ENCODE peak calls at places on chromosomes 4 and X, in six cellular contexts. Q is fibroblast of lung, M is GDM1, X is lower lobe of right lung, I is Panc1, J is OCI-LY7. B is an unnamed sample.

GRCh38 chr4:81519428-81519775 is 47.7 kb upstream of the RASGEF1B start:
- DNase-seq in J (no peak), Q (no peak), X (no peak), M (no peak), I (no peak), B (no peak)

GRCh38 chrX:36957425-36958328 is 50.5 kb upstream of the FAM47C start:
- DNase-seq in I (no peak), M (no peak), X (peak; percentile 56), J (no peak), Q (peak; percentile 2), B (peak; percentile 81)

GRCh38 chrX:31268359-31268758 is 196.5 kb upstream of the FTHL17 start:
- DNase-seq in M (no peak), I (no peak), Q (peak; percentile 15), J (peak; percentile 8), X (no peak), B (no peak)

GRCh38 chr4:15929555-15929954 is 9.0 kb downstream of the FGFBP1 start:
- DNase-seq in X (no peak), M (no peak), J (no peak), Q (no peak), I (no peak), B (no peak)

GRCh38 chr4:180751009-180751408 is 1492.2 kb upstream of the TENM3 start:
- DNase-seq in J (no peak), I (no peak), Q (peak; percentile 92), M (no peak), X (no peak), B (no peak)

GRCh38 chr4:101647710-101648034 is 142.9 kb upstream of the BANK1 start:
- DNase-seq in Q (no peak), M (no peak), I (no peak), X (no peak), J (no peak), B (no peak)

GRCh38 chr4:84258905-84259830 is 239.9 kb downstream of the NKX6-1 start:
- DNase-seq in J (peak; percentile 29), Q (peak; percentile 22), I (peak; percentile 10), M (peak; percentile 0), X (no peak), B (no peak)

GRCh38 chr4:142095886-142096605 is 459.7 kb downstream of the IL15 start:
- DNase-seq in X (no peak), I (peak; percentile 47), M (no peak), J (no peak), Q (peak; percentile 98), B (no peak)

GRCh38 chr4:155972098-155972497 is 18.4 kb upstream of the CTSO start:
- DNase-seq in I (no peak), X (no peak), Q (no peak), J (no peak), M (no peak), B (no peak)

GRCh38 chr4:100311181-100311580 is 120.9 kb upstream of the DDIT4L start:
- DNase-seq in X (no peak), I (no peak), J (no peak), M (no peak), Q (no peak), B (no peak)

GRCh38 chr4:19623866-19624265 is 627.8 kb upstream of the SLIT2 start:
- DNase-seq in X (no peak), I (no peak), J (no peak), M (no peak), Q (no peak), B (no peak)

GRCh38 chr4:85763207-85763606 is 288.3 kb downstream of the ARHGAP24 start:
- DNase-seq in X (no peak), I (no peak), M (no peak), Q (no peak), J (no peak), B (no peak)

GRCh38 chrX:139078761-139079160 is 367.2 kb upstream of the FGF13 start:
- DNase-seq in M (no peak), J (no peak), I (no peak), Q (peak; percentile 61), X (no peak), B (no peak)